ENCODE peak calls at places on chromosomes 3 and 15, in five cellular contexts. E is adipocyte, C is H9, O is mesenchymal stem cell, H is uterus. N is an unnamed sample.
A peak's percentile ranks its signal among the peaks of the same experiment; 100 is the strongest.

GRCh38 chr15:89664441-89664840 is 9.2 kb upstream of the KIF7 start:
- DNase-seq in C (no peak), O (no peak), E (no peak), H (no peak), N (no peak)

GRCh38 chr3:29488922-29489321 is 208.1 kb downstream of the RBMS3 start:
- DNase-seq in C (no peak), H (no peak), E (no peak), O (no peak), N (no peak)

GRCh38 chr15:41796457-41796856 is 22.2 kb downstream of the MAPKBP1 start:
- DNase-seq in E (peak; percentile 91), C (no peak), H (no peak), O (no peak), N (no peak)

GRCh38 chr3:94303897-94304296 is 241.0 kb downstream of the NSUN3 start:
- DNase-seq in C (no peak), O (no peak), E (peak; percentile 47), H (no peak), N (peak; percentile 78)

GRCh38 chr3:169250000-169250399 is 413.5 kb downstream of the MECOM start:
- DNase-seq in H (no peak), O (no peak), C (no peak), E (no peak), N (no peak)

GRCh38 chr3:3209714-3210113 is 30.2 kb upstream of the CRBN start:
- DNase-seq in H (no peak), C (no peak), O (no peak), E (no peak), N (no peak)

GRCh38 chr15:70016511-70016994 is 81.2 kb downstream of the TLE3 start:
- DNase-seq in O (no peak), H (no peak), C (no peak), E (no peak), N (no peak)

GRCh38 chr3:158267015-158267414 is 157.1 kb downstream of the RSRC1 start:
- DNase-seq in C (no peak), E (peak; percentile 6), H (no peak), O (peak; percentile 4), N (no peak)

GRCh38 chr3:74613566-74613965 is 893 bp downstream of the CNTN3 start:
- DNase-seq in C (no peak), O (no peak), H (no peak), E (no peak), N (no peak)

GRCh38 chr3:143142354-143142753 is 22.8 kb downstream of the CHST2 start:
- DNase-seq in H (no peak), E (no peak), O (no peak), C (no peak), N (no peak)

GRCh38 chr3:188362405-188362831 is 208.5 kb downstream of the LPP start:
- DNase-seq in H (peak; percentile 39), C (no peak), O (peak; percentile 95), E (no peak), N (no peak)

GRCh38 chr3:173037840-173038483 is 103.1 kb downstream of the SPATA16 start:
- DNase-seq in H (no peak), E (no peak), C (no peak), O (no peak), N (no peak)

GRCh38 chr3:36933540-36934296 is 11.1 kb downstream of the TRANK1 start:
- DNase-seq in H (no peak), C (no peak), E (no peak), O (no peak), N (no peak)

GRCh38 chr3:113685124-113685523 is 11.3 kb downstream of the USF3 start:
- DNase-seq in E (no peak), O (no peak), H (no peak), C (no peak), N (no peak)

GRCh38 chr15:34241376-34242350 is 16.8 kb downstream of the EMC4 start:
- DNase-seq in E (peak; percentile 67), C (no peak), O (peak; percentile 55), H (peak; percentile 25), N (no peak)

GRCh38 chr3:53175613-53176537 is 14.9 kb downstream of the PRKCD start:
- DNase-seq in C (no peak), E (no peak), O (no peak), H (no peak), N (no peak)

GRCh38 chr15:68489426-68489825 is 57.5 kb upstream of the ITGA11 start:
- DNase-seq in C (peak; percentile 17), E (no peak), H (no peak), O (no peak), N (no peak)

GRCh38 chr3:185939721-185940120 is 1.9 kb upstream of the TRA2B start:
- DNase-seq in H (no peak), E (no peak), C (no peak), O (no peak), N (no peak)

GRCh38 chr3:83706669-83707068 is 1252.1 kb upstream of the CADM2 start:
- DNase-seq in C (no peak), O (no peak), H (no peak), E (no peak), N (no peak)

GRCh38 chr3:136994772-136995516 is 37.2 kb downstream of the IL20RB start:
- DNase-seq in O (no peak), H (peak; percentile 86), E (peak; percentile 89), C (no peak), N (peak; percentile 92)

GRCh38 chr15:31364301-31365031 is 37.8 kb downstream of the KLF13 start:
- DNase-seq in H (no peak), O (no peak), C (peak; percentile 63), E (no peak), N (no peak)

GRCh38 chr3:101388706-101389105 is 68.3 kb upstream of the IMPG2 start:
- DNase-seq in E (no peak), H (no peak), O (no peak), C (no peak), N (no peak)

GRCh38 chr3:81851166-81851565 is 89.7 kb upstream of the GBE1 start:
- DNase-seq in O (no peak), H (no peak), E (no peak), C (no peak), N (no peak)

GRCh38 chr3:67940200-67940952 is 286.0 kb upstream of the SUCLG2 start:
- DNase-seq in E (peak; percentile 43), C (no peak), H (no peak), O (peak; percentile 6), N (peak; percentile 56)

GRCh38 chr3:16190704-16191103 is 16.2 kb downstream of the GALNT15 start:
- DNase-seq in O (no peak), H (no peak), E (no peak), C (no peak), N (no peak)

GRCh38 chr3:39707314-39707909 is 102.0 kb upstream of the MYRIP start:
- DNase-seq in O (peak; percentile 42), C (no peak), H (no peak), E (peak; percentile 80), N (no peak)

GRCh38 chr3:70273492-70273891 is 38.9 kb downstream of the MDFIC2 start:
- DNase-seq in O (no peak), H (no peak), C (no peak), E (no peak), N (no peak)

GRCh38 chr3:155356594-155357370 is 63.3 kb upstream of the STRIT1 start:
- DNase-seq in O (peak; percentile 8), C (peak; percentile 64), H (no peak), E (no peak), N (no peak)

GRCh38 chr3:101158374-101158773 is 162.0 kb downstream of the IMPG2 start:
- DNase-seq in C (no peak), H (no peak), O (no peak), E (no peak), N (no peak)

GRCh38 chr3:11671648-11672100 is 28.0 kb upstream of the VGLL4 start:
- DNase-seq in H (no peak), O (no peak), E (peak; percentile 67), C (no peak), N (no peak)

GRCh38 chr15:91974321-91974720 is 120.8 kb downstream of the SLCO3A1 start:
- DNase-seq in E (no peak), O (no peak), C (no peak), H (no peak), N (no peak)

GRCh38 chr3:88896026-88896425 is 211.4 kb upstream of the EPHA3 start:
- DNase-seq in C (no peak), O (no peak), E (no peak), H (no peak), N (no peak)

GRCh38 chr3:33006571-33007286 is 55.3 kb downstream of the CCR4 start:
- DNase-seq in E (no peak), O (peak; percentile 6), H (no peak), C (no peak), N (no peak)

GRCh38 chr3:1805331-1805730 is 293.3 kb upstream of the CNTN4 start:
- DNase-seq in H (no peak), E (no peak), O (no peak), C (no peak), N (no peak)
- H3K9me3 ChIP-seq in H (no peaks in the 10 kb centered on the region), E (peaks cover 38% of the 10 kb centered on the region), O (peaks cover 43% of the 10 kb centered on the region), C (no peaks in the 10 kb centered on the region), N (peaks cover 6% of the 10 kb centered on the region)

DNA sequence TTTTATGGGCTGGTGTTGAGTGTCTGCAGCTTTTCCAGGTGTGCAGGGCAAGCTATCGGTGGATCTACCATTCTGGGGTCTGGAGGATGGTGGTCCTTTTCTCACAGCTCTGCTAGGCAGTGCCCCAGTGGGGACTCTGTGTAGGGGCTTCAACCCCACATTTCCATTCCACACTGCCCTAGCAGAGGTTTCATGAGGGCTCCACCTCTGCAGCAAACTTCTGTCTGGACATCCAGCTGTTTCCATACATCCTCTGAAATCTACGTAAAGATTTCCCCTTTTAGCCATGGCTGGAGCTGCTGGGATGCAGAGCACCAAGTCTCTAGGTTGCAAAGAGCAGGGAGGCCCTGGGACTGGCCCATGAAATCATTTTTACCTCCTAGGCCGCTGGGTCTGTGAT is 11.6 kb downstream of the RFX7 start:
- DNase-seq in O (no peak), C (no peak), H (no peak), E (no peak), N (no peak)
- H3K9me3 ChIP-seq in O (peaks cover 46% of the 10 kb centered on the region), C (peaks cover 33% of the 10 kb centered on the region), H (no peaks in the 10 kb centered on the region), E (peaks cover 13% of the 10 kb centered on the region), N (peaks cover 4% of the 10 kb centered on the region)

DNA sequence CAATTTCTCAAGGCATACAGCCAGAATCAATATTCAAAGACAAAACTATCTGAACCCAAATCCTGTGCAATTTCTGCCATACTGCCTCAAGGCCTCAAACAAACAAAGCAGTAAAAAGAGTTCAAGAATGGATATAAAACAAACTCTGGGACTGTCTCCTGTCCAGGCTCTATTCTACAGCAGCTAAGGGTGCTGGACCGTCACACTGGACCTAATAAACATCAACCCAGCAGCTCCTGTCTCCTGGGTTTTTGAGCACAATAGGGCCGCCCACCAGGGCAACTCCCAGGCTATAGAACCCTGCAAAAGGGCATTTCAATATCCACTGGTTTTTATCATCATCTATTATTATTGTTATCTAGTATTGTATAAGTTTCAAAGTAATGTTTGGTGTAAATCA is 91.8 kb upstream of the KCNMB2 start:
- DNase-seq in C (no peak), E (no peak), H (no peak), O (no peak), N (no peak)
- H3K9me3 ChIP-seq in C (no peaks in the 10 kb centered on the region), E (no peaks in the 10 kb centered on the region), H (no peaks in the 10 kb centered on the region), O (no peaks in the 10 kb centered on the region), N (no peaks in the 10 kb centered on the region)

DNA sequence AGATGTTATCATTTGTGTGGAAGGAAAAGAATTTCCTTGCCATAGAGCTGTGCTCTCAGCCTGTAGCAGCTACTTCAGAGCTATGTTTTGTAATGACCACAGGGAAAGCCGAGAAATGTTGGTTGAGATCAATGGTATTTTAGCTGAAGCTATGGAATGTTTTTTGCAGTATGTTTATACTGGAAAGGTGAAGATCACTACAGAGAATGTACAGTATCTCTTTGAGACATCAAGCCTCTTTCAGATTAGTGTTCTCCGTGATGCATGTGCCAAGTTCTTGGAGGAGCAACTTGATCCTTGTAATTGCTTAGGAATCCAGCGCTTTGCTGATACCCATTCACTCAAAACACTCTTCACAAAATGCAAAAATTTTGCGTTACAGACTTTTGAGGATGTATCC is 15.1 kb downstream of the KLHL24 start:
- DNase-seq in H (no peak), E (peak; percentile 44), C (no peak), O (no peak), N (no peak)
- H3K9me3 ChIP-seq in H (no peaks in the 10 kb centered on the region), E (peaks cover 32% of the 10 kb centered on the region), C (peaks cover 35% of the 10 kb centered on the region), O (peaks cover 49% of the 10 kb centered on the region), N (peaks cover 4% of the 10 kb centered on the region)

GRCh38 chr3:14290631-14291385 is 111.6 kb upstream of the SLC6A6 start:
- DNase-seq in C (no peak), E (peak; percentile 10), O (peak; percentile 30), H (no peak), N (no peak)
- H3K9me3 ChIP-seq in C (no peaks in the 10 kb centered on the region), E (no peaks in the 10 kb centered on the region), O (no peaks in the 10 kb centered on the region), H (no peaks in the 10 kb centered on the region), N (no peaks in the 10 kb centered on the region)

N was measured in aorta.